ENCODE peak calls at places on chromosomes 13 and 19, in ten cellular contexts. One of them, this sample, is unnamed.

GRCh38 chr13:109819851-109820250 is 33.5 kb upstream of the IRS2 start:
- DNase-seq in left ventricle myocardium inferior: no peak
- DNase-seq in cardiac muscle cell: no peak
- DNase-seq in ovary: no peak
- DNase-seq in WERI-Rb-1: no peak
- DNase-seq in uterus: no peak
- DNase-seq in bronchial epithelial cell: no peak
- DNase-seq in IMR-90: no peak
- DNase-seq in astrocyte of the spinal cord: no peak
- DNase-seq in heart left ventricle: no peak
- DNase-seq in this sample: no peak

GRCh38 chr19:13063461-13064091 is 39.1 kb downstream of the LYL1 start:
- DNase-seq in left ventricle myocardium inferior: peak
- DNase-seq in cardiac muscle cell: no peak
- DNase-seq in ovary: no peak
- DNase-seq in WERI-Rb-1: no peak
- DNase-seq in uterus: no peak
- DNase-seq in bronchial epithelial cell: no peak
- DNase-seq in IMR-90: no peak
- DNase-seq in astrocyte of the spinal cord: no peak
- DNase-seq in heart left ventricle: peak
- DNase-seq in this sample: no peak

GRCh38 chr19:31515931-31516330 is 166.7 kb upstream of the TSHZ3 start:
- DNase-seq in left ventricle myocardium inferior: no peak
- DNase-seq in cardiac muscle cell: no peak
- DNase-seq in ovary: no peak
- DNase-seq in WERI-Rb-1: no peak
- DNase-seq in uterus: peak
- DNase-seq in bronchial epithelial cell: no peak
- DNase-seq in IMR-90: no peak
- DNase-seq in astrocyte of the spinal cord: no peak
- DNase-seq in heart left ventricle: no peak
- DNase-seq in this sample: no peak

GRCh38 chr13:32432856-32433255 is 4.9 kb upstream of the N4BP2L1 start:
- DNase-seq in left ventricle myocardium inferior: no peak
- DNase-seq in cardiac muscle cell: no peak
- DNase-seq in ovary: no peak
- DNase-seq in WERI-Rb-1: no peak
- DNase-seq in uterus: no peak
- DNase-seq in bronchial epithelial cell: peak
- DNase-seq in IMR-90: no peak
- DNase-seq in astrocyte of the spinal cord: no peak
- DNase-seq in heart left ventricle: no peak
- DNase-seq in this sample: no peak

GRCh38 chr13:37481005-37481857 is 117.3 kb downstream of the POSTN start:
- DNase-seq in left ventricle myocardium inferior: no peak
- DNase-seq in cardiac muscle cell: no peak
- DNase-seq in ovary: no peak
- DNase-seq in WERI-Rb-1: no peak
- DNase-seq in uterus: no peak
- DNase-seq in bronchial epithelial cell: no peak
- DNase-seq in IMR-90: peak
- DNase-seq in astrocyte of the spinal cord: peak
- DNase-seq in heart left ventricle: no peak
- DNase-seq in this sample: no peak

GRCh38 chr13:35995136-35995535 is 136.0 kb downstream of the DCLK1 start:
- DNase-seq in left ventricle myocardium inferior: no peak
- DNase-seq in cardiac muscle cell: no peak
- DNase-seq in ovary: no peak
- DNase-seq in WERI-Rb-1: no peak
- DNase-seq in uterus: no peak
- DNase-seq in bronchial epithelial cell: peak
- DNase-seq in IMR-90: no peak
- DNase-seq in astrocyte of the spinal cord: no peak
- DNase-seq in heart left ventricle: no peak
- DNase-seq in this sample: no peak

GRCh38 chr13:28723806-28724205 is 5.0 kb upstream of the SLC46A3 start:
- DNase-seq in left ventricle myocardium inferior: no peak
- DNase-seq in cardiac muscle cell: no peak
- DNase-seq in ovary: no peak
- DNase-seq in WERI-Rb-1: no peak
- DNase-seq in uterus: no peak
- DNase-seq in bronchial epithelial cell: no peak
- DNase-seq in IMR-90: no peak
- DNase-seq in astrocyte of the spinal cord: no peak
- DNase-seq in heart left ventricle: no peak
- DNase-seq in this sample: no peak

GRCh38 chr19:6065685-6066365 is 44.5 kb downstream of the RFX2 start:
- DNase-seq in left ventricle myocardium inferior: peak
- DNase-seq in cardiac muscle cell: no peak
- DNase-seq in ovary: no peak
- DNase-seq in WERI-Rb-1: no peak
- DNase-seq in uterus: peak
- DNase-seq in bronchial epithelial cell: peak
- DNase-seq in IMR-90: peak
- DNase-seq in astrocyte of the spinal cord: peak
- DNase-seq in heart left ventricle: peak
- DNase-seq in this sample: no peak

GRCh38 chr13:74246398-74246975 is 112.3 kb upstream of the KLF12 start:
- DNase-seq in left ventricle myocardium inferior: peak
- DNase-seq in cardiac muscle cell: no peak
- DNase-seq in ovary: no peak
- DNase-seq in WERI-Rb-1: no peak
- DNase-seq in uterus: peak
- DNase-seq in bronchial epithelial cell: no peak
- DNase-seq in IMR-90: peak
- DNase-seq in astrocyte of the spinal cord: peak
- DNase-seq in heart left ventricle: peak
- DNase-seq in this sample: no peak

DNA sequence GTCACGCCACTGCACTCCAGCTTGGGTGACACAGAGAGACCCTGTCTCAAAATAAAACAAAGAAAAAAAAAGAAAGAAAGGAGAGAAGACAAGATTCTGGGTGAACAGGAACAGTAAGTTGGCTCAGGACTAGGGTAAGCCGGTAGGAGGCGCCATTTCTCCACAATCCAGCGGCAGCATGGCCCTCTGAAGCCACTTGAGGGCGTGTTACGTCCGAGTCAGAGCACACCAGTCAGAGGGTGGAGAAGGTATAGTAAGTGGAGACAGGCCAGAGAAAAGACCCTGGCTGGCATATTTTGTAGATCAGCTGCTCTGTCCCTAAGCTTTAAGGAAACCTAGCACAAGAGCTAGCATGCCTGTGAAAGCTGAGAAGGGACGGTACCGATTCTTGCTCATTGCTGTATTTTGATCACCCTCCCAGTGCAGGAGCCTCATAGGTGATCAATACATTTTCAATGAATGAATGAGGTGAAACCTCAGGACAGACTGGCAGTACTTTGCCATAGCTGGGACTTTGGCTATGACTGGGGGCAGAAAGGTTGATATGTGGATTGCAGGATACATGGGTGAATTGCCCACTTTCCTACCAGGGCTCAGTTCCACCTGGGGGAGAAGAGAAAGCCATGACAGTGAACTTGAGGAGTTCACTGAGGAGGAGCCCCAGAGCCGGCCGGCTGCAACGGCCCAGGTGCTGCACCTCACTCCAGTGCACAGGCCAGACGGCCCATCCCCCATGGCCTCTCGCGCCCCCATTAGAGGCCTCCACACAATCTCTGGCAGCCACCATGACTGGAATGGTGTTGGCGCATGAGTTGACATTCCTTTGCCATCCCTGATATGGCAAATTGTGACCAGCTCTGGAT is 23.5 kb downstream of the POU2F2 start:
- DNase-seq in left ventricle myocardium inferior: peak
- DNase-seq in cardiac muscle cell: peak
- DNase-seq in ovary: peak
- DNase-seq in WERI-Rb-1: peak
- DNase-seq in uterus: peak
- DNase-seq in bronchial epithelial cell: peak
- DNase-seq in IMR-90: peak
- DNase-seq in astrocyte of the spinal cord: peak
- DNase-seq in heart left ventricle: peak
- DNase-seq in this sample: peak
- TF ChIP-seq CTCF in left ventricle myocardium inferior: peak
- TF ChIP-seq CTCF in cardiac muscle cell: peak
- TF ChIP-seq CTCF in ovary: no peak
- TF ChIP-seq CTCF in WERI-Rb-1: peak
- TF ChIP-seq CTCF in uterus: peak
- TF ChIP-seq CTCF in bronchial epithelial cell: peak
- TF ChIP-seq CTCF in IMR-90: peak
- TF ChIP-seq CTCF in astrocyte of the spinal cord: peak
- TF ChIP-seq CTCF in heart left ventricle: peak
- TF ChIP-seq CTCF in this sample: peak

DNA sequence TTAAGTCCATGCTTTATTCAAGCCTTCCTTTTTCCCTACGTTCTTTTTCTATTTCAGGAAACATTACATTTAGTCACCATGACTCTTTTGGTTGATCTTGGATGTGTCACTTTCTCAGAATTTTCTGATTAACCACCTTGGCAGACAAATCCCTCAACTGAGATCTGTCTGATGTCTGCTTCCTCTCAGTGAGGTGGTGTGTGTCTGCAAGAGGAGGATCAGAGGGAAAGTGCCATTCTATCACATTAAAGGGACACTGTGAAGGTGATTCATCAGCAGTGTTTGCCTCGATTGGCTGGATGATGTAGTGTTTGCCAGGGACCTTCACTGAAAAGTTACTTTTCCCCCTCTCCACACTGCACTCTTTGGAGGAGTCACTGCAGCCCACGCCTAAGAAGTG is 3.0 kb upstream of the CCNP start:
- DNase-seq in left ventricle myocardium inferior: no peak
- DNase-seq in cardiac muscle cell: no peak
- DNase-seq in ovary: no peak
- DNase-seq in WERI-Rb-1: no peak
- DNase-seq in uterus: no peak
- DNase-seq in bronchial epithelial cell: peak
- DNase-seq in IMR-90: peak
- DNase-seq in astrocyte of the spinal cord: peak
- DNase-seq in heart left ventricle: no peak
- DNase-seq in this sample: no peak
- TF ChIP-seq CTCF in left ventricle myocardium inferior: no peak
- TF ChIP-seq CTCF in cardiac muscle cell: no peak
- TF ChIP-seq CTCF in ovary: no peak
- TF ChIP-seq CTCF in WERI-Rb-1: no peak
- TF ChIP-seq CTCF in uterus: no peak
- TF ChIP-seq CTCF in bronchial epithelial cell: no peak
- TF ChIP-seq CTCF in IMR-90: no peak
- TF ChIP-seq CTCF in astrocyte of the spinal cord: no peak
- TF ChIP-seq CTCF in heart left ventricle: no peak
- TF ChIP-seq CTCF in this sample: no peak

GRCh38 chr19:34555447-34555846 is 73.9 kb downstream of the WTIP start:
- DNase-seq in left ventricle myocardium inferior: no peak
- DNase-seq in cardiac muscle cell: no peak
- DNase-seq in ovary: no peak
- DNase-seq in WERI-Rb-1: peak
- DNase-seq in uterus: no peak
- DNase-seq in bronchial epithelial cell: peak
- DNase-seq in IMR-90: no peak
- DNase-seq in astrocyte of the spinal cord: no peak
- DNase-seq in heart left ventricle: no peak
- DNase-seq in this sample: no peak
- TF ChIP-seq CTCF in left ventricle myocardium inferior: peak
- TF ChIP-seq CTCF in cardiac muscle cell: peak
- TF ChIP-seq CTCF in ovary: no peak
- TF ChIP-seq CTCF in WERI-Rb-1: peak
- TF ChIP-seq CTCF in uterus: no peak
- TF ChIP-seq CTCF in bronchial epithelial cell: peak
- TF ChIP-seq CTCF in IMR-90: peak
- TF ChIP-seq CTCF in astrocyte of the spinal cord: peak
- TF ChIP-seq CTCF in heart left ventricle: no peak
- TF ChIP-seq CTCF in this sample: no peak

GRCh38 chr13:51976423-51976822 is 34.8 kb downstream of the ATP7B start:
- DNase-seq in left ventricle myocardium inferior: no peak
- DNase-seq in cardiac muscle cell: no peak
- DNase-seq in ovary: no peak
- DNase-seq in WERI-Rb-1: no peak
- DNase-seq in uterus: no peak
- DNase-seq in bronchial epithelial cell: peak
- DNase-seq in IMR-90: no peak
- DNase-seq in astrocyte of the spinal cord: no peak
- DNase-seq in heart left ventricle: no peak
- DNase-seq in this sample: no peak

GRCh38 chr13:51974485-51974884 is 36.8 kb downstream of the ATP7B start:
- DNase-seq in left ventricle myocardium inferior: no peak
- DNase-seq in cardiac muscle cell: no peak
- DNase-seq in ovary: no peak
- DNase-seq in WERI-Rb-1: no peak
- DNase-seq in uterus: no peak
- DNase-seq in bronchial epithelial cell: no peak
- DNase-seq in IMR-90: no peak
- DNase-seq in astrocyte of the spinal cord: no peak
- DNase-seq in heart left ventricle: no peak
- DNase-seq in this sample: no peak

GRCh38 chr13:51970251-51970793 is 40.9 kb downstream of the ATP7B start:
- DNase-seq in left ventricle myocardium inferior: no peak
- DNase-seq in cardiac muscle cell: no peak
- DNase-seq in ovary: no peak
- DNase-seq in WERI-Rb-1: no peak
- DNase-seq in uterus: no peak
- DNase-seq in bronchial epithelial cell: no peak
- DNase-seq in IMR-90: no peak
- DNase-seq in astrocyte of the spinal cord: no peak
- DNase-seq in heart left ventricle: no peak
- DNase-seq in this sample: no peak

GRCh38 chr13:51967482-51968446 is 43.5 kb downstream of the ATP7B start:
- DNase-seq in left ventricle myocardium inferior: no peak
- DNase-seq in cardiac muscle cell: no peak
- DNase-seq in ovary: no peak
- DNase-seq in WERI-Rb-1: no peak
- DNase-seq in uterus: no peak
- DNase-seq in bronchial epithelial cell: no peak
- DNase-seq in IMR-90: no peak
- DNase-seq in astrocyte of the spinal cord: no peak
- DNase-seq in heart left ventricle: no peak
- DNase-seq in this sample: no peak

DNA sequence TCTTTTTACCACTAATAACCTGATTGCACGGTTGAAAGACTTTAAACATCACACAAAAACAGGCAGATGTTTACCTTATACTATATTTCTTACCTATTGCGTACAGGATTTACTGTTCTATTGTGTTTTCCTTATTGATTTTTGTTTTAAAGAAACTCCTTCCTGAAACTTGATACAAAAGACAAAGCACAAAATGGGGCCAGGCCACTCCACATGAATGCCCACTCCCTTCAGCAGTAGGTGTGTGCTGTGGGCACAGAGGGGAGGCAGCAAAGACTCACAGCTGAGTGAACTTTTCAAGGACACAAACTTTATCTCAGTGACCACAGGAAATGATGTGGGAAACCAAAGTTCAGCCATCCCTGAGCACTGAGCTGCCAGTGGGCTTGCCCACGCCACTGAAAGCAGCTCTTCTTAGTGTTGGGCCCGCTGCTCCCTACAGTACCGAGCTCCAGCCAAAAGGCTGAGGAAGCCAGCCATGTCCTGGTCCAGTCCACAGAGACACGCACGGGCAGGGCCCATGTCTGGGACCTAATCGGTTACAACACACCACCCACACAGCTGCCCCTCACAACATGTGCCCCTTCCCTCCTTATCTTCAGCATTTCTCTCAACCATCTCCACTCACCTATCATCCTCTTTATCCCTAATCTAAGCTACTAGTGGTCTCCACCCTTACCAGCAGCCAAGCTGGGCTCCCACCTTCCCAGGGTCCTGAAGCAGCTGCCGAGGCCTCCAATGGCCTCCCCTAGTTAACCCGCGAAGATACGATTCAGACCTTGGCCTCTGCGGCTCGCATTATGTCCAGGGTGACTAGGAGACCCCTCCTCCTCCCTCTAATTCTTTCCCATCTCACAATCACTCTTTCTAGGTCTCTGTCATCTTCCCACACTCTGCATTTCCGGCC is 39.5 kb downstream of the ATP7B start:
- DNase-seq in left ventricle myocardium inferior: no peak
- DNase-seq in cardiac muscle cell: no peak
- DNase-seq in ovary: no peak
- DNase-seq in WERI-Rb-1: no peak
- DNase-seq in uterus: no peak
- DNase-seq in bronchial epithelial cell: no peak
- DNase-seq in IMR-90: no peak
- DNase-seq in astrocyte of the spinal cord: no peak
- DNase-seq in heart left ventricle: no peak
- DNase-seq in this sample: no peak
- TF ChIP-seq CTCF in left ventricle myocardium inferior: no peak
- TF ChIP-seq CTCF in cardiac muscle cell: no peak
- TF ChIP-seq CTCF in ovary: no peak
- TF ChIP-seq CTCF in WERI-Rb-1: no peak
- TF ChIP-seq CTCF in uterus: no peak
- TF ChIP-seq CTCF in bronchial epithelial cell: no peak
- TF ChIP-seq CTCF in IMR-90: no peak
- TF ChIP-seq CTCF in astrocyte of the spinal cord: no peak
- TF ChIP-seq CTCF in heart left ventricle: no peak
- TF ChIP-seq CTCF in this sample: no peak